ENCODE peak calls at places on chromosomes 3 and 15, in six cellular contexts. H, M, T, Z, C and E are unnamed samples.

GRCh38 chr3:70992557-70992956 is 591.0 kb downstream of the FOXP1 start:
- DNase-seq in H (no peak), M (no peak), T (peak; percentile 60), Z (no peak), C (no peak), E (no peak)

GRCh38 chr15:33860749-33861148 is 107.5 kb upstream of the CHRM5 start:
- DNase-seq in H (peak; percentile 17), M (no peak), T (peak; percentile 61), Z (no peak), C (no peak), E (no peak)

GRCh38 chr3:195266428-195266827 is 4.5 kb downstream of the XXYLT1 start:
- DNase-seq in H (no peak), M (no peak), T (no peak), Z (no peak), C (no peak), E (no peak)

GRCh38 chr3:108006077-108006675 is 84.7 kb downstream of the CD47 start:
- DNase-seq in H (no peak), M (peak; percentile 21), T (no peak), Z (no peak), C (peak; percentile 19), E (peak; percentile 11)

GRCh38 chr3:67362686-67363085 is 291.7 kb downstream of the SUCLG2 start:
- DNase-seq in H (no peak), M (no peak), T (peak; percentile 21), Z (no peak), C (peak; percentile 53), E (peak; percentile 69)

GRCh38 chr3:144677118-144677517 is 705.5 kb downstream of the DIPK2A start:
- DNase-seq in H (no peak), M (no peak), T (peak; percentile 5), Z (no peak), C (no peak), E (no peak)

GRCh38 chr15:51097553-51098330 is 3.0 kb upstream of the TNFAIP8L3 start:
- DNase-seq in H (no peak), M (no peak), T (peak; percentile 63), Z (no peak), C (peak; percentile 26), E (peak; percentile 19)

GRCh38 chr3:192445768-192446644 is 281.3 kb downstream of the FGF12 start:
- DNase-seq in H (no peak), M (no peak), T (no peak), Z (no peak), C (no peak), E (no peak)

GRCh38 chr15:72098076-72098475 is 19.9 kb downstream of the MYO9A start:
- DNase-seq in H (no peak), M (no peak), T (no peak), Z (no peak), C (no peak), E (no peak)

GRCh38 chr3:33277193-33277882 is at the start of gene FBXL2:
- DNase-seq in H (peak; percentile 74), M (peak; percentile 98), T (peak; percentile 49), Z (no peak), C (peak; percentile 95), E (peak; percentile 75)

GRCh38 chr3:33949074-33949473 is 150.6 kb downstream of the PDCD6IP start:
- DNase-seq in H (no peak), M (no peak), T (no peak), Z (no peak), C (no peak), E (no peak)

GRCh38 chr3:55633333-55633732 is 146.2 kb upstream of the WNT5A start:
- DNase-seq in H (no peak), M (no peak), T (no peak), Z (no peak), C (no peak), E (no peak)

GRCh38 chr3:95097493-95097892 is 1034.6 kb downstream of the NSUN3 start:
- DNase-seq in H (no peak), M (no peak), T (no peak), Z (no peak), C (no peak), E (no peak)

GRCh38 chr15:23536659-23537058 is 28.8 kb upstream of the MKRN3 start:
- DNase-seq in H (no peak), M (no peak), T (no peak), Z (no peak), C (no peak), E (no peak)

GRCh38 chr3:169243122-169243521 is 420.4 kb downstream of the MECOM start:
- DNase-seq in H (no peak), M (no peak), T (peak; percentile 10), Z (no peak), C (no peak), E (no peak)

GRCh38 chr3:154247806-154248480 is 76.3 kb downstream of the DHX36 start:
- DNase-seq in H (no peak), M (no peak), T (no peak), Z (no peak), C (no peak), E (peak; percentile 15)

GRCh38 chr15:80379671-80380070 is 24.5 kb upstream of the ARNT2 start:
- DNase-seq in H (no peak), M (no peak), T (no peak), Z (no peak), C (no peak), E (no peak)

GRCh38 chr15:65409284-65409631 is 13.5 kb downstream of the IGDCC4 start:
- DNase-seq in H (no peak), M (no peak), T (peak; percentile 99), Z (no peak), C (peak; percentile 54), E (peak; percentile 27)

GRCh38 chr3:143769663-143770062 is 78.6 kb downstream of the SLC9A9 start:
- DNase-seq in H (no peak), M (no peak), T (peak; percentile 57), Z (no peak), C (no peak), E (no peak)

GRCh38 chr15:73584699-73585420 is 48.3 kb downstream of the NPTN start:
- DNase-seq in H (no peak), M (no peak), T (no peak), Z (no peak), C (no peak), E (no peak)

GRCh38 chr15:73578036-73578435 is 55.2 kb downstream of the NPTN start:
- DNase-seq in H (no peak), M (no peak), T (no peak), Z (no peak), C (no peak), E (no peak)

GRCh38 chr15:73586006-73586654 is 47.1 kb downstream of the NPTN start:
- DNase-seq in H (no peak), M (no peak), T (no peak), Z (no peak), C (no peak), E (no peak)

GRCh38 chr15:73582961-73583360 is 50.2 kb downstream of the NPTN start:
- DNase-seq in H (no peak), M (no peak), T (no peak), Z (no peak), C (no peak), E (no peak)

GRCh38 chr15:73583568-73583967 is 49.6 kb downstream of the NPTN start:
- DNase-seq in H (no peak), M (no peak), T (no peak), Z (no peak), C (no peak), E (no peak)
- TF ChIP-seq RAD21 in H (no peak), M (no peak), T (no peak), Z (no peak), C (no peak), E (no peak)

DNA sequence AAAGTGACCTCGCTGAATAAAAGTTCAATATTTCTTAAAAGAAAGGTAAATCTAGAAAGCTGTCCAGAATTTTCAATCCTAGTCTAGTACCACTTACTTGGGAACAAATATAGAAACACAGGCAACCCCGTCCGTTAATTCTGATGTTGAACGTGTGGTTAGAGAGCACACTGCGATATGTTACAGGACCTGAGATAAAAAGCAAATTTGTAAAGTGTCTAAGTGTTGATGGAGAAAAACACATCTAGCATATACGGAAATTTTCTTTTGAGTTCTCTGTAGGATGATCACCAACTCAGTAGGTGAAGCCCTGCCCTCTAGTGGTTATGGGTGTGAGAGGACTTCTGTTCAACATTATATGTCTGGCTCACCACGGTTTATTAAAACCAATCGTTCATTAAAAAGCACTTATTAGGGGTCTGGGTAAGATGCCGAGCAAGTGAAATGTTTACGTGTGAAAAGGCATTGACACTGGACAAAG is 1.1 kb upstream of the ATP2C1 start:
- DNase-seq in H (peak; percentile 73), M (peak; percentile 70), T (peak; percentile 79), Z (peak; percentile 64), C (peak; percentile 62), E (peak; percentile 76)
- TF ChIP-seq SMC3 in H (peak; percentile 64), M (peak; percentile 78), T (peak; percentile 60), Z (peak; percentile 86), C (peak; percentile 50), E (peak; percentile 45)

DNA sequence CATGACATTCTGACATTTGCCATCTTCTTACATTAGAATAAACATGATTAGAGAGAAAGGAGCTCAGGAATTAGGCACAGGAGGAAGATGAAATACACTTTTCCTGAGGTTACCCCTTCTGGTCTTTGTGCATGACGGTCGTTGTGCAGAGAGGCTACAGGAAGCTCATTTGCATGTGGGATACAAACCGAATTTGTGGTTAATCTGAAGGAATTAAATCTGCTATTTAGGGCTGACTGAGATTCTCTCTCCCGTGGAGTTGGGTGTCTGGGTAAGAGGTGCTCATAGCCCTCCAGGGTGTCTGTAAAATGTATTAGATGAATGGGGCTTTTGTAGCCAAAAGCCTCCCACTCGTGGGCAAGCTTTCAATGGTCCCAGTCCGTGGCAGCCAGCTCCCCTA is 26.9 kb upstream of the VPS8 start:
- DNase-seq in H (no peak), M (peak; percentile 5), T (no peak), Z (no peak), C (no peak), E (no peak)
- H3K27ac ChIP-seq in H (no peak overlapping the region), M (no peak overlapping the region), T (no peak overlapping the region), Z (no peak overlapping the region), C (no peak overlapping the region), E (no peak overlapping the region)

GRCh38 chr3:65950340-65951326 is 88.1 kb downstream of the MAGI1 start:
- DNase-seq in H (no peak), M (no peak), T (no peak), Z (no peak), C (no peak), E (no peak)

GRCh38 chr3:65953881-65954733 is 84.6 kb downstream of the MAGI1 start:
- DNase-seq in H (no peak), M (no peak), T (no peak), Z (no peak), C (no peak), E (peak; percentile 89)

GRCh38 chr3:65953301-65953812 is 85.4 kb downstream of the MAGI1 start:
- DNase-seq in H (no peak), M (no peak), T (no peak), Z (no peak), C (no peak), E (peak; percentile 84)

GRCh38 chr3:65952842-65953241 is 85.9 kb downstream of the MAGI1 start:
- DNase-seq in H (no peak), M (no peak), T (no peak), Z (no peak), C (no peak), E (no peak)

DNA sequence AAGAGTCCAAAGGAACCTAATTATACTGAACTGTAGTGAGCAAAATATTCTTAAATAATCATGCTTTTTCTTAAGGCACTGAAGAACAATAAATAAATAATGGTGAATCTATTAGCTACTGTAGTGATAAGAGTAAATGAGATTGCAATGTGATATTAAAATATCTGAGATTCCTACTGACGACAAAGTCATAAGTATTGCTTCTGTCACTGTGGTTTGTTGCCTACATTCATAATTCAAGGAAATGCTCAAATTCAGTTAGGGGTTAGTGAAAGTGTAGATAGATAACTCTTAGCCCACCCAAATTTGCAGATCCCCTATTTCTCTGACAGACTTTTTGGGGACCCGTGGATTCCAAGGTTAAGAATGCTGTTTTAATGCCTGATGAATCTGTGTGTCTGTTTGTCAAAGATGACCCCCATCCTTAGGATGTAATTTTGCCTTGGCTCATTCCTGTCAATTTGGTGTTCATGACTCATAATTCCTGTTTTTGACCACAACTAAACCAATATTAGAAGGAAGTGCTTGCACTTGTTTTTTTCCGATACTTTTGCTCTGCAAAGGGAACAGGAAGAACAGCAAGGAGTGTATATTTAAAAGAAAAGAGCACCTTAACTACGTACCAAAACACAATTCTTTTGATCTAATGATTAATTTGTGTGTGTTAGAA is 86.7 kb downstream of the MAGI1 start:
- DNase-seq in H (no peak), M (no peak), T (peak; percentile 46), Z (no peak), C (no peak), E (peak; percentile 74)
- TF ChIP-seq RAD21 in H (no peak), M (no peak), T (no peak), Z (no peak), C (no peak), E (no peak)